ENCODE peak calls at places on chromosomes 1 and 21, in eight cellular contexts. One of them, this sample, is unnamed.

GRCh38 chr1:163410073-163410522 is 88.3 kb downstream of the NUF2 start:
- DNase-seq in right cardiac atrium: peak; percentile 16
- DNase-seq in esophagus muscularis mucosa: no peak
- DNase-seq in H9: peak; percentile 65
- DNase-seq in SJSA1: peak; percentile 28
- DNase-seq in thoracic aorta: no peak
- DNase-seq in PC-3: peak; percentile 85
- DNase-seq in fibroblast of lung: peak; percentile 39
- DNase-seq in this sample: no peak

GRCh38 chr1:88998716-88999115 is 6.3 kb upstream of the KYAT3 start:
- DNase-seq in thoracic aorta: no peak
- DNase-seq in PC-3: peak; percentile 93
- DNase-seq in SJSA1: peak; percentile 41
- DNase-seq in fibroblast of lung: peak; percentile 53
- DNase-seq in esophagus muscularis mucosa: no peak
- DNase-seq in right cardiac atrium: no peak
- DNase-seq in H9: no peak
- DNase-seq in this sample: no peak

GRCh38 chr1:40766560-40766959 is 17.0 kb upstream of the KCNQ4 start:
- DNase-seq in PC-3: no peak
- DNase-seq in fibroblast of lung: no peak
- DNase-seq in H9: no peak
- DNase-seq in esophagus muscularis mucosa: no peak
- DNase-seq in thoracic aorta: no peak
- DNase-seq in right cardiac atrium: no peak
- DNase-seq in SJSA1: no peak
- DNase-seq in this sample: no peak

GRCh38 chr1:158013840-158014520 is 20.5 kb downstream of the KIRREL1 start:
- DNase-seq in H9: no peak
- DNase-seq in esophagus muscularis mucosa: no peak
- DNase-seq in fibroblast of lung: peak; percentile 60
- DNase-seq in SJSA1: no peak
- DNase-seq in right cardiac atrium: no peak
- DNase-seq in PC-3: no peak
- DNase-seq in thoracic aorta: no peak
- DNase-seq in this sample: no peak

GRCh38 chr1:23403038-23403336 is 21.6 kb downstream of the TCEA3 start:
- DNase-seq in thoracic aorta: no peak
- DNase-seq in PC-3: peak; percentile 81
- DNase-seq in esophagus muscularis mucosa: no peak
- DNase-seq in H9: no peak
- DNase-seq in SJSA1: peak; percentile 89
- DNase-seq in right cardiac atrium: peak; percentile 28
- DNase-seq in fibroblast of lung: peak; percentile 86
- DNase-seq in this sample: no peak

GRCh38 chr1:244557565-244557964 is 95.4 kb upstream of the DESI2 start:
- DNase-seq in SJSA1: no peak
- DNase-seq in thoracic aorta: no peak
- DNase-seq in fibroblast of lung: no peak
- DNase-seq in esophagus muscularis mucosa: no peak
- DNase-seq in PC-3: no peak
- DNase-seq in H9: no peak
- DNase-seq in right cardiac atrium: no peak
- DNase-seq in this sample: no peak

GRCh38 chr21:36113647-36114428 is 21.0 kb upstream of the CBR3 start:
- DNase-seq in esophagus muscularis mucosa: no peak
- DNase-seq in H9: no peak
- DNase-seq in SJSA1: no peak
- DNase-seq in fibroblast of lung: no peak
- DNase-seq in thoracic aorta: no peak
- DNase-seq in right cardiac atrium: no peak
- DNase-seq in PC-3: peak; percentile 78
- DNase-seq in this sample: peak; percentile 85

GRCh38 chr1:108046021-108046420 is 81.0 kb upstream of the VAV3 start:
- DNase-seq in fibroblast of lung: no peak
- DNase-seq in right cardiac atrium: no peak
- DNase-seq in PC-3: no peak
- DNase-seq in SJSA1: no peak
- DNase-seq in thoracic aorta: no peak
- DNase-seq in esophagus muscularis mucosa: no peak
- DNase-seq in H9: no peak
- DNase-seq in this sample: no peak

GRCh38 chr1:101216623-101217022 is 20.2 kb upstream of the S1PR1 start:
- DNase-seq in H9: no peak
- DNase-seq in fibroblast of lung: no peak
- DNase-seq in esophagus muscularis mucosa: no peak
- DNase-seq in SJSA1: no peak
- DNase-seq in right cardiac atrium: no peak
- DNase-seq in thoracic aorta: no peak
- DNase-seq in PC-3: peak; percentile 70
- DNase-seq in this sample: no peak

GRCh38 chr1:64906447-64906846 is 59.9 kb downstream of the JAK1 start:
- DNase-seq in PC-3: peak; percentile 65
- DNase-seq in H9: no peak
- DNase-seq in thoracic aorta: no peak
- DNase-seq in fibroblast of lung: no peak
- DNase-seq in SJSA1: peak; percentile 24
- DNase-seq in right cardiac atrium: no peak
- DNase-seq in esophagus muscularis mucosa: no peak
- DNase-seq in this sample: no peak

GRCh38 chr1:178941261-178941689 is 70.4 kb upstream of the ANGPTL1 start:
- DNase-seq in fibroblast of lung: no peak
- DNase-seq in H9: no peak
- DNase-seq in right cardiac atrium: no peak
- DNase-seq in SJSA1: no peak
- DNase-seq in PC-3: no peak
- DNase-seq in thoracic aorta: no peak
- DNase-seq in esophagus muscularis mucosa: peak; percentile 70
- DNase-seq in this sample: no peak

GRCh38 chr1:41800237-41800902 is 118.4 kb downstream of the HIVEP3 start:
- DNase-seq in esophagus muscularis mucosa: no peak
- DNase-seq in SJSA1: no peak
- DNase-seq in right cardiac atrium: peak; percentile 84
- DNase-seq in PC-3: no peak
- DNase-seq in H9: no peak
- DNase-seq in thoracic aorta: no peak
- DNase-seq in fibroblast of lung: no peak
- DNase-seq in this sample: no peak

GRCh38 chr1:66402194-66402593 is 131.8 kb upstream of the SGIP1 start:
- DNase-seq in fibroblast of lung: no peak
- DNase-seq in right cardiac atrium: peak; percentile 80
- DNase-seq in thoracic aorta: peak; percentile 28
- DNase-seq in H9: no peak
- DNase-seq in esophagus muscularis mucosa: no peak
- DNase-seq in PC-3: no peak
- DNase-seq in SJSA1: no peak
- DNase-seq in this sample: peak; percentile 90

GRCh38 chr1:71521655-71522264 is 440.9 kb upstream of the ZRANB2 start:
- DNase-seq in esophagus muscularis mucosa: no peak
- DNase-seq in fibroblast of lung: peak; percentile 32
- DNase-seq in SJSA1: peak; percentile 14
- DNase-seq in H9: no peak
- DNase-seq in thoracic aorta: no peak
- DNase-seq in right cardiac atrium: peak; percentile 16
- DNase-seq in PC-3: peak; percentile 70
- DNase-seq in this sample: no peak

GRCh38 chr1:81689531-81689941 is 111.2 kb upstream of the ADGRL2 start:
- DNase-seq in esophagus muscularis mucosa: no peak
- DNase-seq in SJSA1: no peak
- DNase-seq in H9: no peak
- DNase-seq in thoracic aorta: no peak
- DNase-seq in right cardiac atrium: no peak
- DNase-seq in fibroblast of lung: peak; percentile 85
- DNase-seq in PC-3: peak; percentile 65
- DNase-seq in this sample: no peak

GRCh38 chr1:37655274-37655673 is 20.6 kb upstream of the RSPO1 start:
- DNase-seq in SJSA1: no peak
- DNase-seq in PC-3: peak; percentile 17
- DNase-seq in thoracic aorta: no peak
- DNase-seq in fibroblast of lung: no peak
- DNase-seq in H9: no peak
- DNase-seq in esophagus muscularis mucosa: no peak
- DNase-seq in right cardiac atrium: no peak
- DNase-seq in this sample: peak; percentile 35

GRCh38 chr1:29650476-29650875 is 414.2 kb downstream of the PTPRU start:
- DNase-seq in fibroblast of lung: no peak
- DNase-seq in SJSA1: no peak
- DNase-seq in PC-3: no peak
- DNase-seq in esophagus muscularis mucosa: no peak
- DNase-seq in right cardiac atrium: no peak
- DNase-seq in H9: peak; percentile 5
- DNase-seq in thoracic aorta: no peak
- DNase-seq in this sample: no peak

GRCh38 chr1:98003442-98003841 is 82.6 kb upstream of the DPYD start:
- DNase-seq in H9: no peak
- DNase-seq in esophagus muscularis mucosa: no peak
- DNase-seq in SJSA1: no peak
- DNase-seq in thoracic aorta: no peak
- DNase-seq in fibroblast of lung: no peak
- DNase-seq in right cardiac atrium: no peak
- DNase-seq in PC-3: no peak
- DNase-seq in this sample: no peak

GRCh38 chr1:97209381-97209780 is 487.8 kb downstream of the PTBP2 start:
- DNase-seq in fibroblast of lung: peak; percentile 14
- DNase-seq in SJSA1: no peak
- DNase-seq in right cardiac atrium: no peak
- DNase-seq in PC-3: no peak
- DNase-seq in thoracic aorta: no peak
- DNase-seq in esophagus muscularis mucosa: no peak
- DNase-seq in H9: no peak
- DNase-seq in this sample: no peak

DNA sequence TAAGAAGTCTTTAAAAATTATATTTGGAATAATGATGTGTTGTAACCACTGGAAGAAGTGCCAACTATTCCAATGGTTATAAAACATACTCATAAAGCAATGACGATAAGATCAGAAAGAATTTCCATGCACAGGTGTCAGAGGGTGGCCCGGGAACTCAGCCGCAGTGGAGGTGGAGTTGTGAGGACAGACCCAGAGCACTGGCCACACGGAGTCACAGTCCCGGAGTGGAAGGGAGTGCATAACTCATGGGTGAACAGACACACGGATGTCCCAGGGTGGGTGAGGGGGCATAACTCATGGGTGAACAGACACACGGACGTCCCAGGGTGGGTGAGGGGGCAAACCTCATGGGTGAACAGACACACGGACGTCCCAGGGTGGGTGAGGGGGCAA is 2.5 kb downstream of the KRTAP10-4 start:
- DNase-seq in fibroblast of lung: no peak
- DNase-seq in esophagus muscularis mucosa: peak; percentile 78
- DNase-seq in right cardiac atrium: no peak
- DNase-seq in thoracic aorta: no peak
- DNase-seq in PC-3: no peak
- DNase-seq in H9: no peak
- DNase-seq in SJSA1: no peak
- DNase-seq in this sample: no peak
- H3K9me3 ChIP-seq in fibroblast of lung: no peaks in the 10 kb centered on the region
- H3K9me3 ChIP-seq in esophagus muscularis mucosa: no peaks in the 10 kb centered on the region
- H3K9me3 ChIP-seq in right cardiac atrium: no peaks in the 10 kb centered on the region
- H3K9me3 ChIP-seq in thoracic aorta: peaks cover 7% of the 10 kb centered on the region
- H3K9me3 ChIP-seq in PC-3: peaks cover 2% of the 10 kb centered on the region
- H3K9me3 ChIP-seq in H9: no peaks in the 10 kb centered on the region
- H3K9me3 ChIP-seq in SJSA1: no peaks in the 10 kb centered on the region
- H3K9me3 ChIP-seq in this sample: peaks cover 4% of the 10 kb centered on the region

GRCh38 chr1:195243492-195243891 is 1364.7 kb downstream of the KCNT2 start:
- DNase-seq in PC-3: no peak
- DNase-seq in esophagus muscularis mucosa: no peak
- DNase-seq in thoracic aorta: no peak
- DNase-seq in H9: no peak
- DNase-seq in SJSA1: no peak
- DNase-seq in right cardiac atrium: no peak
- DNase-seq in fibroblast of lung: no peak
- DNase-seq in this sample: no peak
- H3K4me1 ChIP-seq in PC-3: no peaks in the 10 kb centered on the region
- H3K4me1 ChIP-seq in esophagus muscularis mucosa: no peaks in the 10 kb centered on the region
- H3K4me1 ChIP-seq in thoracic aorta: no peaks in the 10 kb centered on the region
- H3K4me1 ChIP-seq in H9: no peaks in the 10 kb centered on the region
- H3K4me1 ChIP-seq in SJSA1: no peaks in the 10 kb centered on the region
- H3K4me1 ChIP-seq in right cardiac atrium: no peaks in the 10 kb centered on the region
- H3K4me1 ChIP-seq in fibroblast of lung: no peaks in the 10 kb centered on the region
- H3K4me1 ChIP-seq in this sample: no peaks in the 10 kb centered on the region

GRCh38 chr21:9763807-9764206 is 757.6 kb upstream of the TPTE start:
- DNase-seq in esophagus muscularis mucosa: no peak
- DNase-seq in H9: no peak
- DNase-seq in thoracic aorta: no peak
- DNase-seq in right cardiac atrium: no peak
- DNase-seq in fibroblast of lung: no peak
- DNase-seq in SJSA1: no peak
- DNase-seq in PC-3: no peak
- DNase-seq in this sample: no peak

GRCh38 chr21:9759972-9760371 is 761.4 kb upstream of the TPTE start:
- DNase-seq in H9: no peak
- DNase-seq in esophagus muscularis mucosa: peak; percentile 92
- DNase-seq in right cardiac atrium: no peak
- DNase-seq in SJSA1: no peak
- DNase-seq in PC-3: no peak
- DNase-seq in fibroblast of lung: no peak
- DNase-seq in thoracic aorta: no peak
- DNase-seq in this sample: no peak

GRCh38 chr21:9760398-9761074 is 760.8 kb upstream of the TPTE start:
- DNase-seq in thoracic aorta: no peak
- DNase-seq in esophagus muscularis mucosa: peak; percentile 92
- DNase-seq in right cardiac atrium: no peak
- DNase-seq in SJSA1: no peak
- DNase-seq in PC-3: no peak
- DNase-seq in fibroblast of lung: no peak
- DNase-seq in H9: no peak
- DNase-seq in this sample: no peak

GRCh38 chr21:9758888-9759287 is 762.5 kb upstream of the TPTE start:
- DNase-seq in PC-3: no peak
- DNase-seq in esophagus muscularis mucosa: peak; percentile 92
- DNase-seq in right cardiac atrium: no peak
- DNase-seq in H9: no peak
- DNase-seq in SJSA1: no peak
- DNase-seq in thoracic aorta: no peak
- DNase-seq in fibroblast of lung: no peak
- DNase-seq in this sample: peak; percentile 80

GRCh38 chr21:9763306-9763705 is 758.1 kb upstream of the TPTE start:
- DNase-seq in SJSA1: no peak
- DNase-seq in thoracic aorta: no peak
- DNase-seq in esophagus muscularis mucosa: peak; percentile 91
- DNase-seq in H9: no peak
- DNase-seq in fibroblast of lung: no peak
- DNase-seq in right cardiac atrium: no peak
- DNase-seq in PC-3: no peak
- DNase-seq in this sample: no peak
- H3K9me3 ChIP-seq in SJSA1: peaks cover 18% of the 10 kb centered on the region
- H3K9me3 ChIP-seq in thoracic aorta: no peaks in the 10 kb centered on the region
- H3K9me3 ChIP-seq in esophagus muscularis mucosa: no peaks in the 10 kb centered on the region
- H3K9me3 ChIP-seq in H9: peaks cover 92% of the 10 kb centered on the region
- H3K9me3 ChIP-seq in fibroblast of lung: peaks cover 7% of the 10 kb centered on the region
- H3K9me3 ChIP-seq in right cardiac atrium: no peaks in the 10 kb centered on the region
- H3K9me3 ChIP-seq in PC-3: peaks cover 63% of the 10 kb centered on the region
- H3K9me3 ChIP-seq in this sample: peaks cover 16% of the 10 kb centered on the region

DNA sequence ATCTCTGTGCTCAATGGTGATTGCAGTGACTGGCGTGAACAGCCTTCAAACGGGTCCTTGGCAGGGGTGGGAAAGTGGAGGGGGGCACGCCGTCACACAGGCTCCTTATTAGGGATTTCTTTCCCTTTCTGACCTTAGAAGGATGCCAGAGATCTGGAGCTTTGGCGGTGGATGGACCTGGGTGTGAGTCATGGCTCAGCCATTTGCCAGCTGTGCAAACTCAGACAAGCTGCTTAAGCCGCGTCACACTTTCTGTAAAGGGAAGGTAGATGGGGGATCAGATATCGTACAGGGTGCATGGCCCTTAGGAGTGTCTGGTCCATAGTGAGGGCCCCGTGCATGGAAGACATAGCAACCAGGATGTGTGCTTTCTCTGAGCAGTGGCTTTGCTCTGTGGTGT is 48.3 kb upstream of the C1orf174 start:
- DNase-seq in right cardiac atrium: no peak
- DNase-seq in PC-3: peak; percentile 83
- DNase-seq in SJSA1: no peak
- DNase-seq in H9: peak; percentile 25
- DNase-seq in thoracic aorta: no peak
- DNase-seq in esophagus muscularis mucosa: no peak
- DNase-seq in fibroblast of lung: no peak
- DNase-seq in this sample: no peak
- H3K4me1 ChIP-seq in right cardiac atrium: no peaks in the 10 kb centered on the region
- H3K4me1 ChIP-seq in PC-3: peaks cover 3% of the 10 kb centered on the region
- H3K4me1 ChIP-seq in SJSA1: no peaks in the 10 kb centered on the region
- H3K4me1 ChIP-seq in H9: no peaks in the 10 kb centered on the region
- H3K4me1 ChIP-seq in thoracic aorta: no peaks in the 10 kb centered on the region
- H3K4me1 ChIP-seq in esophagus muscularis mucosa: no peaks in the 10 kb centered on the region
- H3K4me1 ChIP-seq in fibroblast of lung: no peaks in the 10 kb centered on the region
- H3K4me1 ChIP-seq in this sample: no peaks in the 10 kb centered on the region